ENCODE peak calls at places on chromosomes 2 and 18, in four cellular contexts. T is HCT116, X is K562, O is H1. L is an unnamed sample.

GRCh38 chr2:44155577-44156446 is 12.9 kb upstream of the PPM1B start:
- DNase-seq in T (no peak), X (no peak), O (no peak), L (no peak)

GRCh38 chr2:120878970-120879369 is 143.3 kb downstream of the GLI2 start:
- DNase-seq in T (no peak), X (no peak), O (no peak), L (no peak)

GRCh38 chr2:238712011-238712410 is 135.9 kb upstream of the TWIST2 start:
- DNase-seq in T (no peak), X (no peak), O (no peak), L (no peak)

GRCh38 chr2:127024769-127025356 is 82.1 kb downstream of the BIN1 start:
- DNase-seq in T (no peak), X (no peak), O (peak; percentile 87), L (no peak)

GRCh38 chr2:240528406-240529040 is 29.3 kb downstream of the ANKMY1 start:
- DNase-seq in T (no peak), X (no peak), O (no peak), L (no peak)

GRCh38 chr2:6773007-6773693 is 92.6 kb downstream of the CMPK2 start:
- DNase-seq in T (peak; percentile 26), X (peak; percentile 87), O (peak; percentile 99), L (peak; percentile 21)

GRCh38 chr18:37505321-37505720 is 60.3 kb downstream of the CELF4 start:
- DNase-seq in T (no peak), X (no peak), O (no peak), L (no peak)

GRCh38 chr2:51717318-51717717 is 685.4 kb upstream of the NRXN1 start:
- DNase-seq in T (peak; percentile 29), X (no peak), O (no peak), L (no peak)

GRCh38 chr2:119699016-119699606 is 20.1 kb downstream of the TMEM177 start:
- DNase-seq in T (no peak), X (no peak), O (no peak), L (no peak)

GRCh38 chr2:95149397-95149984 is 10.2 kb downstream of the ZNF514 start:
- DNase-seq in T (no peak), X (no peak), O (no peak), L (no peak)

GRCh38 chr2:33321236-33321731 is 155.2 kb upstream of the RASGRP3 start:
- DNase-seq in T (no peak), X (no peak), O (no peak), L (no peak)

GRCh38 chr2:55103039-55103438 is 52.8 kb upstream of the RTN4 start:
- DNase-seq in T (no peak), X (no peak), O (no peak), L (no peak)

GRCh38 chr18:76938619-76939018 is 116.3 kb downstream of the ZNF236 start:
- DNase-seq in T (no peak), X (no peak), O (no peak), L (no peak)

GRCh38 chr18:22667616-22668422 is 250.1 kb upstream of the CTAGE1 start:
- DNase-seq in T (peak; percentile 34), X (peak; percentile 84), O (no peak), L (no peak)

GRCh38 chr2:121287956-121288355 is 3.0 kb upstream of the TFCP2L1 start:
- DNase-seq in T (no peak), X (no peak), O (no peak), L (no peak)

GRCh38 chr2:62485780-62486765 is 19.9 kb downstream of the TMEM17 start:
- DNase-seq in T (no peak), X (no peak), O (no peak), L (peak; percentile 17)

GRCh38 chr2:129004485-129004884 is 685.8 kb upstream of the HS6ST1 start:
- DNase-seq in T (no peak), X (no peak), O (no peak), L (no peak)

GRCh38 chr2:185012643-185013042 is 414.3 kb downstream of the ZNF804A start:
- DNase-seq in T (peak; percentile 18), X (no peak), O (peak; percentile 46), L (no peak)

GRCh38 chr2:85921659-85922058 is 32.9 kb upstream of the ST3GAL5 start:
- DNase-seq in T (no peak), X (peak; percentile 43), O (no peak), L (no peak)

GRCh38 chr2:24075259-24075658 is 867 bp downstream of the SF3B6 start:
- DNase-seq in T (no peak), X (no peak), O (no peak), L (no peak)

GRCh38 chr2:23497063-23497462 is 112.1 kb downstream of the KLHL29 start:
- DNase-seq in T (no peak), X (no peak), O (no peak), L (no peak)

GRCh38 chr2:12857891-12858290 is 141.2 kb downstream of the TRIB2 start:
- DNase-seq in T (no peak), X (no peak), O (no peak), L (no peak)

GRCh38 chr18:76686737-76687231 is 135.6 kb upstream of the ZNF236 start:
- DNase-seq in T (peak; percentile 44), X (no peak), O (peak; percentile 67), L (peak; percentile 65)

GRCh38 chr2:228469721-228470120 is 288.2 kb upstream of the SPHKAP start:
- DNase-seq in T (no peak), X (no peak), O (no peak), L (no peak)

GRCh38 chr18:39839782-39840181 is 2115.3 kb upstream of the PIK3C3 start:
- DNase-seq in T (no peak), X (no peak), O (no peak), L (no peak)

GRCh38 chr2:112920923-112921532 is 10.1 kb downstream of the IL37 start:
- DNase-seq in T (peak; percentile 49), X (no peak), O (no peak), L (no peak)

GRCh38 chr2:237474511-237474911 is 12.5 kb upstream of the MLPH start:
- DNase-seq in T (no peak), X (no peak), O (no peak), L (no peak)

GRCh38 chr2:149261672-149262071 is 68.7 kb upstream of the LYPD6 start:
- DNase-seq in T (no peak), X (no peak), O (no peak), L (no peak)

GRCh38 chr2:30293303-30293912 is 62.1 kb downstream of the LBH start:
- DNase-seq in T (peak; percentile 28), X (no peak), O (no peak), L (no peak)

GRCh38 chr2:226631671-226632070 is 167.9 kb downstream of the IRS1 start:
- DNase-seq in T (no peak), X (no peak), O (no peak), L (no peak)

GRCh38 chr2:175251425-175252041 is 70.0 kb upstream of the ATP5MC3 start:
- DNase-seq in T (peak; percentile 24), X (peak; percentile 13), O (no peak), L (peak; percentile 23)

GRCh38 chr2:20640411-20641122 is 10.3 kb downstream of the HS1BP3 start:
- DNase-seq in T (no peak), X (no peak), O (no peak), L (no peak)

GRCh38 chr2:20642026-20642971 is 8.6 kb downstream of the HS1BP3 start:
- DNase-seq in T (peak; percentile 16), X (peak; percentile 82), O (peak; percentile 91), L (peak; percentile 79)

GRCh38 chr2:20643826-20644225 is 7.1 kb downstream of the HS1BP3 start:
- DNase-seq in T (no peak), X (no peak), O (no peak), L (no peak)

GRCh38 chr2:20643060-20643459 is 7.8 kb downstream of the HS1BP3 start:
- DNase-seq in T (no peak), X (no peak), O (no peak), L (no peak)

DNA sequence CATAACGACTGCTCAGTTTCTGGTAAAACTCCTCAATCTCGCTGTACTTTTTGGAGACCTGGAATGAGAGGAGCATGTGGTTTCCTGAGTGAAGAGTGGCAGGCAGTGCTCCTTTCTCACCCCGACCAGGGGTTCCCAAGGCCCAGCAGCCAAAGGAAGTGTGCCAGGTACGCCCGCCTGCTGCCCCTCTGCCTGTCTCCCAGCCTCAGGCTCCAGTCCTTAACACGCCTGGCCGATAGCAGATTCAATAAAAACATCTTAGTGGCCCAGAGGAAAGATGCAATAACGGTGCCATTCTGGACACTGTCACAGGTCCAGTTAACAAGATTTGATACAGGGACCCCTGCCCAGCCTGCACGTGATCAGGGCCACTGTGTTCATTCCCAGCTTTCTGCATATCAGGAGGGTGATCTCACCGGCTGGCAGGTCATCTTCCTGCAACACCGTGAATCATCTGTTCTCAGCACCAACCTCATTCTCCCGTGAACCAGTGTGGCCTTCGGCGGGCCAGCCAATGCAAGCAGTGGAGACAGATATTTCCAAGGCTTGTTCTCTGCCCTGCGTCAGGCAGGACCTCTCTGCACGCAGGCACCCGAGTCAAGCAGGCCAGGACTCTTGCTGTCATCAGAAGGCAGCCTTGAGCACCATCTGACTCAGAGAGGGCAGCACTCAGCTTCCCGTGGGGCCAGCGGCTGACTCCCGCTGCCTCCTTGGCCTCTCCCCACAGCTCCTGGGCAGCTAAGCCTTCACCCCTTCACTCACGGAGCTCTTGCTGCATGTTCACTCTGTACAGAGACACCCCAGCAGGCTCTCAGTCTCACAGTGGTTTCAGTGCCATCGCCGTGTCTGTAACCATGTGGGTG is 9.5 kb downstream of the HS1BP3 start:
- DNase-seq in T (no peak), X (no peak), O (no peak), L (no peak)
- TF ChIP-seq JUND in T (no peak), X (no peak), O (no peak), L (no peak)

DNA sequence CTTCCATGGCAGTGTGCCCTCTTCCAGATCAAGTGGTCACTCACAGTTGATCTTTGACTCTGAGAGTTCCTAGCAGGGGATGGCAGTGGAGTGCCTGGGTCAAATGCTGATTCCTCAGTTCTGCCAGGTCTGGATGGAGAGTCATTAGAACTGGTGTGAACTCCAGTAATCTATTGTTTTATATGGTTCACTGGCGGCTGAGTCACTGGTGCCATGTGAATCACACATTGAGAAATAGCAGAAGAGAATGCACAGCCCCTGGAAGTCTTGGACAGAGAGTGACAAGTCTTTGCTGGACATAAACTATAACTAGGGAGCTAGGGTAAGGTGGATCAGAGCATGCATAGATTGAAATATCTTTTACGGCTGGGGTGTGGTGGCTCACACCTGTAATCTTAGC is 86.9 kb downstream of the EIF2AK3 start:
- DNase-seq in T (no peak), X (no peak), O (no peak), L (no peak)
- TF ChIP-seq JUND in T (peak; percentile 26), X (no peak), O (no peak), L (no peak)

GRCh38 chr18:11986061-11986460 is 4.8 kb downstream of the IMPA2 start:
- DNase-seq in T (no peak), X (no peak), O (no peak), L (no peak)
- TF ChIP-seq JUND in T (no peak), X (no peak), O (no peak), L (no peak)

GRCh38 chr2:176455865-176456291 is 186.6 kb downstream of the MTX2 start:
- DNase-seq in T (no peak), X (peak; percentile 16), O (no peak), L (no peak)
- TF ChIP-seq JUND in T (no peak), X (no peak), O (no peak), L (no peak)